ENCODE peak calls at places on chromosomes 5 and 9, in seven cellular contexts. I is GM12878, L is SK-N-SH, C is HCT116, F is HepG2, E is K562, P is H1. T is an unnamed sample.

GRCh38 chr9:17622166-17622565 is 43.3 kb downstream of the SH3GL2 start:
- DNase-seq in C (no peak), L (no peak), E (no peak), F (no peak), P (no peak), I (no peak), T (no peak)

GRCh38 chr5:38473008-38473407 is 83.4 kb downstream of the LIFR start:
- DNase-seq in P (no peak), F (no peak), E (no peak), I (no peak), L (no peak), C (no peak), T (no peak)

GRCh38 chr9:130665431-130666392 is 1.3 kb downstream of the PRDM12 start:
- DNase-seq in L (peak), C (no peak), E (peak), F (no peak), P (no peak), I (no peak), T (no peak)

GRCh38 chr5:34708777-34709176 is 52.6 kb downstream of the RAI14 start:
- DNase-seq in P (no peak), C (no peak), F (no peak), I (no peak), L (no peak), E (no peak), T (no peak)

GRCh38 chr9:125468646-125469045 is 207.0 kb downstream of the GAPVD1 start:
- DNase-seq in F (no peak), I (no peak), L (no peak), C (no peak), P (no peak), E (no peak), T (no peak)

GRCh38 chr9:93911871-93912554 is 43.1 kb downstream of the BARX1 start:
- DNase-seq in I (no peak), C (no peak), P (no peak), F (no peak), L (no peak), E (no peak), T (no peak)

GRCh38 chr9:38082456-38083287 is 13.6 kb upstream of the SHB start:
- DNase-seq in I (no peak), L (no peak), F (no peak), P (no peak), C (no peak), E (no peak), T (peak)

GRCh38 chr9:16266648-16267276 is 603.7 kb downstream of the BNC2 start:
- DNase-seq in E (peak), F (no peak), L (no peak), I (no peak), C (no peak), P (no peak), T (no peak)

GRCh38 chr5:66807743-66808142 is 211.6 kb downstream of the MAST4 start:
- DNase-seq in C (peak), E (no peak), F (peak), L (peak), I (no peak), P (no peak), T (no peak)

GRCh38 chr5:128919542-128919941 is 45.7 kb upstream of the SLC27A6 start:
- DNase-seq in I (no peak), F (no peak), C (no peak), P (no peak), L (no peak), E (no peak), T (no peak)

GRCh38 chr5:128925973-128926372 is 39.3 kb upstream of the SLC27A6 start:
- DNase-seq in P (no peak), I (no peak), E (no peak), L (no peak), C (no peak), F (no peak), T (no peak)

GRCh38 chr5:128924299-128924698 is 41.0 kb upstream of the SLC27A6 start:
- DNase-seq in I (no peak), E (no peak), C (no peak), P (no peak), L (no peak), F (no peak), T (no peak)

GRCh38 chr5:128920345-128921215 is 44.7 kb upstream of the SLC27A6 start:
- DNase-seq in L (no peak), P (no peak), I (no peak), E (no peak), C (peak), F (no peak), T (no peak)
- TF ChIP-seq JUND in L (no peak), P (no peak), I (no peak), E (no peak), C (peak), F (no peak), T (no peak)

GRCh38 chr9:128415222-128415621 is 5.4 kb upstream of the CERCAM start:
- DNase-seq in C (no peak), P (no peak), L (no peak), F (no peak), I (no peak), E (no peak), T (no peak)

GRCh38 chr9:128414461-128414860 is 6.2 kb upstream of the CERCAM start:
- DNase-seq in E (peak), I (no peak), F (peak), C (no peak), P (no peak), L (no peak), T (peak)

GRCh38 chr9:128416432-128417019 is 4.1 kb upstream of the CERCAM start:
- DNase-seq in F (no peak), L (no peak), C (no peak), P (no peak), I (no peak), E (no peak), T (no peak)

GRCh38 chr9:128419061-128419925 is 1.4 kb upstream of the CERCAM start:
- DNase-seq in I (no peak), C (no peak), L (peak), E (peak), F (no peak), P (no peak), T (peak)

DNA sequence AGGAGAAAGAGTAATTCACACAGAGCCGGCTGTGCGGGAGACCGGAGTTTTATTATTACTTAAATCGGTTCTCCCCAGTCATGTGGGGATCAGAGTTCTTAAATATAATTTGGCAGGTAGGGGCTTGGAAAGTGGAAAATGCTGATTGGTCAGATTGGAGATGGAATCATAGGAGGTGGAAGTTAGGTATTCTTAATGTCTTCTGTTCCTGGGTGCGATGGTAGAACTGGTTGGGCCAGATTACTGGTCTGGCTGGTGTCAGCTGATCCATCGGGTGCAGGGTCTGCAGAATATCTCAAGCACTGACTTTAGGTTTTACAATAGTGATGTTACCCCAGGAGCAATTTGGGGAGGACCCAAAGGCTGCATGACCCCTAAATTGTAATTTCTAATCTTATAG is 4.6 kb upstream of the CERCAM start:
- DNase-seq in E (no peak), P (no peak), F (no peak), C (no peak), L (no peak), I (no peak), T (no peak)
- TF ChIP-seq JUND in E (no peak), P (no peak), F (no peak), C (no peak), L (no peak), I (no peak), T (no peak)

GRCh38 chr5:175257847-175258194 is 186.2 kb downstream of the DRD1 start:
- DNase-seq in F (no peak), I (no peak), L (no peak), C (no peak), E (peak), P (no peak), T (no peak)

GRCh38 chr5:175261098-175261497 is 182.9 kb downstream of the DRD1 start:
- DNase-seq in L (no peak), P (no peak), F (no peak), I (no peak), C (no peak), E (no peak), T (no peak)

GRCh38 chr5:175264406-175264805 is 179.6 kb downstream of the DRD1 start:
- DNase-seq in P (no peak), C (no peak), L (no peak), F (no peak), I (no peak), E (no peak), T (no peak)

GRCh38 chr5:175261526-175261925 is 182.5 kb downstream of the DRD1 start:
- DNase-seq in P (no peak), C (no peak), L (no peak), I (no peak), E (no peak), F (no peak), T (no peak)

GRCh38 chr5:175263776-175264175 is 180.2 kb downstream of the DRD1 start:
- DNase-seq in L (no peak), I (no peak), F (no peak), P (no peak), C (no peak), E (no peak), T (no peak)
- TF ChIP-seq JUND in L (no peak), I (no peak), F (no peak), P (no peak), C (no peak), E (no peak), T (no peak)

GRCh38 chr5:173331956-173332479 is 3.8 kb upstream of the STC2 start:
- DNase-seq in I (peak), P (no peak), E (peak), L (peak), F (peak), C (peak), T (peak)
- TF ChIP-seq JUND in I (no peak), P (no peak), E (peak), L (no peak), F (no peak), C (no peak), T (no peak)

DNA sequence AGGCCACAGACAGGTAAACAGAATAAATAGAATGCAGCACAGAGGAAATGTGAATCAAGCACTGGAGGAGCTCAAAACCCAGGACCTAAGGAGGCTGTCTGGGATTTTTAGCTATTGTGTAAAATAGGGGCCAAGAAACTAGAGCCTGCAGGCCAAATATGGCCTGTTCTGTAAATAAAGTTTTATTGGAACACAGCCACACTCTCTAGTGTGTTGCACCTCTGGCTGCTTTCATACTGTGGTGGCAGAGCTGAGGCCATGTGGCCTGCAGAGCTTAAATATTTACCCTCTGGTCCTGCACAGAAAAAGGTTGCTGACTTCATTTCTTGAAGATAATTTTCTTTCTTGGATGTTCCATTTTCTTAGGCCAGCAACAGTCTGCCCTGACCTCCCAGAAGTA is 136.4 kb downstream of the WDR41 start:
- DNase-seq in E (no peak), C (no peak), P (no peak), F (no peak), I (no peak), L (no peak), T (peak)
- TF ChIP-seq JUND in E (no peak), C (no peak), P (no peak), F (no peak), I (no peak), L (no peak), T (no peak)

T was measured in T47D.